ENCODE peak calls at places on chromosomes 3 and 15, in ten cellular contexts. One of them, this sample, is unnamed.

GRCh38 chr15:93037341-93038063 is 51.5 kb downstream of the RGMA start:
- DNase-seq in activated gamma-delta T cell treated with Interleukin-2 at 50 U/mL for 16 hours: no peak
- DNase-seq in CD14-positive monocyte: peak
- DNase-seq in nucleus accumbens: peak
- DNase-seq in KG1: no peak
- DNase-seq in cardiac fibroblast: peak
- DNase-seq in activated CD4-positive, alpha-beta T cell treated with anti-CD3 and anti-CD28 coated beads for 24 hours: no peak
- DNase-seq in GM04504: peak
- DNase-seq in stimulated activated CD8-positive, alpha-beta memory T cell treated with anti-CD3 and anti-CD28 coated beads, Interleukin-15, amount 100 ng/mL, for 1 hour: no peak
- DNase-seq in EH: peak
- DNase-seq in this sample: no peak

GRCh38 chr15:64731012-64731806 is 44.2 kb downstream of the RBPMS2 start:
- DNase-seq in activated gamma-delta T cell treated with Interleukin-2 at 50 U/mL for 16 hours: peak
- DNase-seq in CD14-positive monocyte: peak
- DNase-seq in nucleus accumbens: peak
- DNase-seq in KG1: peak
- DNase-seq in cardiac fibroblast: peak
- DNase-seq in activated CD4-positive, alpha-beta T cell treated with anti-CD3 and anti-CD28 coated beads for 24 hours: peak
- DNase-seq in GM04504: peak
- DNase-seq in stimulated activated CD8-positive, alpha-beta memory T cell treated with anti-CD3 and anti-CD28 coated beads, Interleukin-15, amount 100 ng/mL, for 1 hour: peak
- DNase-seq in EH: peak
- DNase-seq in this sample: peak

GRCh38 chr3:30156586-30157498 is 449.6 kb upstream of the TGFBR2 start:
- DNase-seq in activated gamma-delta T cell treated with Interleukin-2 at 50 U/mL for 16 hours: no peak
- DNase-seq in CD14-positive monocyte: no peak
- DNase-seq in nucleus accumbens: no peak
- DNase-seq in KG1: no peak
- DNase-seq in cardiac fibroblast: peak
- DNase-seq in activated CD4-positive, alpha-beta T cell treated with anti-CD3 and anti-CD28 coated beads for 24 hours: no peak
- DNase-seq in GM04504: no peak
- DNase-seq in stimulated activated CD8-positive, alpha-beta memory T cell treated with anti-CD3 and anti-CD28 coated beads, Interleukin-15, amount 100 ng/mL, for 1 hour: no peak
- DNase-seq in EH: peak
- DNase-seq in this sample: no peak

GRCh38 chr3:121951291-121951690 is 57.1 kb downstream of the SLC15A2 start:
- DNase-seq in activated gamma-delta T cell treated with Interleukin-2 at 50 U/mL for 16 hours: no peak
- DNase-seq in CD14-positive monocyte: no peak
- DNase-seq in nucleus accumbens: no peak
- DNase-seq in KG1: no peak
- DNase-seq in cardiac fibroblast: no peak
- DNase-seq in activated CD4-positive, alpha-beta T cell treated with anti-CD3 and anti-CD28 coated beads for 24 hours: no peak
- DNase-seq in GM04504: no peak
- DNase-seq in stimulated activated CD8-positive, alpha-beta memory T cell treated with anti-CD3 and anti-CD28 coated beads, Interleukin-15, amount 100 ng/mL, for 1 hour: no peak
- DNase-seq in EH: no peak
- DNase-seq in this sample: no peak

GRCh38 chr3:134426660-134427181 is 52.5 kb upstream of the AMOTL2 start:
- DNase-seq in activated gamma-delta T cell treated with Interleukin-2 at 50 U/mL for 16 hours: no peak
- DNase-seq in CD14-positive monocyte: no peak
- DNase-seq in nucleus accumbens: no peak
- DNase-seq in KG1: no peak
- DNase-seq in cardiac fibroblast: peak
- DNase-seq in activated CD4-positive, alpha-beta T cell treated with anti-CD3 and anti-CD28 coated beads for 24 hours: no peak
- DNase-seq in GM04504: peak
- DNase-seq in stimulated activated CD8-positive, alpha-beta memory T cell treated with anti-CD3 and anti-CD28 coated beads, Interleukin-15, amount 100 ng/mL, for 1 hour: no peak
- DNase-seq in EH: peak
- DNase-seq in this sample: no peak

GRCh38 chr15:53115563-53115962 is 325.4 kb upstream of the ONECUT1 start:
- DNase-seq in activated gamma-delta T cell treated with Interleukin-2 at 50 U/mL for 16 hours: no peak
- DNase-seq in CD14-positive monocyte: no peak
- DNase-seq in nucleus accumbens: no peak
- DNase-seq in KG1: no peak
- DNase-seq in cardiac fibroblast: no peak
- DNase-seq in activated CD4-positive, alpha-beta T cell treated with anti-CD3 and anti-CD28 coated beads for 24 hours: no peak
- DNase-seq in GM04504: no peak
- DNase-seq in stimulated activated CD8-positive, alpha-beta memory T cell treated with anti-CD3 and anti-CD28 coated beads, Interleukin-15, amount 100 ng/mL, for 1 hour: no peak
- DNase-seq in EH: no peak
- DNase-seq in this sample: no peak

GRCh38 chr15:69828181-69828828 is 269.4 kb downstream of the TLE3 start:
- DNase-seq in activated gamma-delta T cell treated with Interleukin-2 at 50 U/mL for 16 hours: no peak
- DNase-seq in CD14-positive monocyte: no peak
- DNase-seq in nucleus accumbens: no peak
- DNase-seq in KG1: no peak
- DNase-seq in cardiac fibroblast: no peak
- DNase-seq in activated CD4-positive, alpha-beta T cell treated with anti-CD3 and anti-CD28 coated beads for 24 hours: no peak
- DNase-seq in GM04504: no peak
- DNase-seq in stimulated activated CD8-positive, alpha-beta memory T cell treated with anti-CD3 and anti-CD28 coated beads, Interleukin-15, amount 100 ng/mL, for 1 hour: no peak
- DNase-seq in EH: no peak
- DNase-seq in this sample: no peak

GRCh38 chr3:123152656-123153055 is 49.1 kb upstream of the SEC22A start:
- DNase-seq in activated gamma-delta T cell treated with Interleukin-2 at 50 U/mL for 16 hours: no peak
- DNase-seq in CD14-positive monocyte: no peak
- DNase-seq in nucleus accumbens: no peak
- DNase-seq in KG1: no peak
- DNase-seq in cardiac fibroblast: no peak
- DNase-seq in activated CD4-positive, alpha-beta T cell treated with anti-CD3 and anti-CD28 coated beads for 24 hours: no peak
- DNase-seq in GM04504: no peak
- DNase-seq in stimulated activated CD8-positive, alpha-beta memory T cell treated with anti-CD3 and anti-CD28 coated beads, Interleukin-15, amount 100 ng/mL, for 1 hour: no peak
- DNase-seq in EH: no peak
- DNase-seq in this sample: no peak

GRCh38 chr15:49982586-49982985 is 136.4 kb downstream of the ATP8B4 start:
- DNase-seq in activated gamma-delta T cell treated with Interleukin-2 at 50 U/mL for 16 hours: no peak
- DNase-seq in CD14-positive monocyte: no peak
- DNase-seq in nucleus accumbens: no peak
- DNase-seq in KG1: no peak
- DNase-seq in cardiac fibroblast: no peak
- DNase-seq in activated CD4-positive, alpha-beta T cell treated with anti-CD3 and anti-CD28 coated beads for 24 hours: no peak
- DNase-seq in GM04504: no peak
- DNase-seq in stimulated activated CD8-positive, alpha-beta memory T cell treated with anti-CD3 and anti-CD28 coated beads, Interleukin-15, amount 100 ng/mL, for 1 hour: no peak
- DNase-seq in EH: no peak
- DNase-seq in this sample: no peak

GRCh38 chr3:110623571-110623970 is 448.0 kb upstream of the NECTIN3 start:
- DNase-seq in activated gamma-delta T cell treated with Interleukin-2 at 50 U/mL for 16 hours: no peak
- DNase-seq in CD14-positive monocyte: no peak
- DNase-seq in nucleus accumbens: no peak
- DNase-seq in KG1: no peak
- DNase-seq in cardiac fibroblast: peak
- DNase-seq in activated CD4-positive, alpha-beta T cell treated with anti-CD3 and anti-CD28 coated beads for 24 hours: no peak
- DNase-seq in GM04504: no peak
- DNase-seq in stimulated activated CD8-positive, alpha-beta memory T cell treated with anti-CD3 and anti-CD28 coated beads, Interleukin-15, amount 100 ng/mL, for 1 hour: no peak
- DNase-seq in EH: peak
- DNase-seq in this sample: no peak

GRCh38 chr15:73052679-73053397 is 575 bp downstream of the NEO1 start:
- DNase-seq in activated gamma-delta T cell treated with Interleukin-2 at 50 U/mL for 16 hours: peak
- DNase-seq in CD14-positive monocyte: no peak
- DNase-seq in nucleus accumbens: peak
- DNase-seq in KG1: no peak
- DNase-seq in cardiac fibroblast: peak
- DNase-seq in activated CD4-positive, alpha-beta T cell treated with anti-CD3 and anti-CD28 coated beads for 24 hours: peak
- DNase-seq in GM04504: no peak
- DNase-seq in stimulated activated CD8-positive, alpha-beta memory T cell treated with anti-CD3 and anti-CD28 coated beads, Interleukin-15, amount 100 ng/mL, for 1 hour: no peak
- DNase-seq in EH: peak
- DNase-seq in this sample: no peak

GRCh38 chr15:56040081-56041035 is 46.9 kb upstream of the NEDD4 start:
- DNase-seq in activated gamma-delta T cell treated with Interleukin-2 at 50 U/mL for 16 hours: no peak
- DNase-seq in CD14-positive monocyte: no peak
- DNase-seq in nucleus accumbens: no peak
- DNase-seq in KG1: no peak
- DNase-seq in cardiac fibroblast: peak
- DNase-seq in activated CD4-positive, alpha-beta T cell treated with anti-CD3 and anti-CD28 coated beads for 24 hours: no peak
- DNase-seq in GM04504: peak
- DNase-seq in stimulated activated CD8-positive, alpha-beta memory T cell treated with anti-CD3 and anti-CD28 coated beads, Interleukin-15, amount 100 ng/mL, for 1 hour: no peak
- DNase-seq in EH: peak
- DNase-seq in this sample: no peak

GRCh38 chr3:159804726-159805410 is 183.8 kb upstream of the IL12A start:
- DNase-seq in activated gamma-delta T cell treated with Interleukin-2 at 50 U/mL for 16 hours: no peak
- DNase-seq in CD14-positive monocyte: peak
- DNase-seq in nucleus accumbens: peak
- DNase-seq in KG1: peak
- DNase-seq in cardiac fibroblast: peak
- DNase-seq in activated CD4-positive, alpha-beta T cell treated with anti-CD3 and anti-CD28 coated beads for 24 hours: no peak
- DNase-seq in GM04504: peak
- DNase-seq in stimulated activated CD8-positive, alpha-beta memory T cell treated with anti-CD3 and anti-CD28 coated beads, Interleukin-15, amount 100 ng/mL, for 1 hour: no peak
- DNase-seq in EH: peak
- DNase-seq in this sample: no peak

GRCh38 chr3:155308831-155309230 is 15.3 kb upstream of the STRIT1 start:
- DNase-seq in activated gamma-delta T cell treated with Interleukin-2 at 50 U/mL for 16 hours: no peak
- DNase-seq in CD14-positive monocyte: no peak
- DNase-seq in nucleus accumbens: no peak
- DNase-seq in KG1: peak
- DNase-seq in cardiac fibroblast: peak
- DNase-seq in activated CD4-positive, alpha-beta T cell treated with anti-CD3 and anti-CD28 coated beads for 24 hours: no peak
- DNase-seq in GM04504: no peak
- DNase-seq in stimulated activated CD8-positive, alpha-beta memory T cell treated with anti-CD3 and anti-CD28 coated beads, Interleukin-15, amount 100 ng/mL, for 1 hour: no peak
- DNase-seq in EH: peak
- DNase-seq in this sample: no peak

GRCh38 chr3:105518806-105519418 is 152.2 kb downstream of the ALCAM start:
- DNase-seq in activated gamma-delta T cell treated with Interleukin-2 at 50 U/mL for 16 hours: no peak
- DNase-seq in CD14-positive monocyte: no peak
- DNase-seq in nucleus accumbens: no peak
- DNase-seq in KG1: peak
- DNase-seq in cardiac fibroblast: peak
- DNase-seq in activated CD4-positive, alpha-beta T cell treated with anti-CD3 and anti-CD28 coated beads for 24 hours: peak
- DNase-seq in GM04504: peak
- DNase-seq in stimulated activated CD8-positive, alpha-beta memory T cell treated with anti-CD3 and anti-CD28 coated beads, Interleukin-15, amount 100 ng/mL, for 1 hour: no peak
- DNase-seq in EH: peak
- DNase-seq in this sample: no peak

GRCh38 chr3:112508261-112508660 is 9.0 kb upstream of the BTLA start:
- DNase-seq in activated gamma-delta T cell treated with Interleukin-2 at 50 U/mL for 16 hours: no peak
- DNase-seq in CD14-positive monocyte: no peak
- DNase-seq in nucleus accumbens: no peak
- DNase-seq in KG1: no peak
- DNase-seq in cardiac fibroblast: no peak
- DNase-seq in activated CD4-positive, alpha-beta T cell treated with anti-CD3 and anti-CD28 coated beads for 24 hours: no peak
- DNase-seq in GM04504: no peak
- DNase-seq in stimulated activated CD8-positive, alpha-beta memory T cell treated with anti-CD3 and anti-CD28 coated beads, Interleukin-15, amount 100 ng/mL, for 1 hour: no peak
- DNase-seq in EH: no peak
- DNase-seq in this sample: no peak

GRCh38 chr3:187310954-187311470 is 19.5 kb upstream of the MASP1 start:
- DNase-seq in activated gamma-delta T cell treated with Interleukin-2 at 50 U/mL for 16 hours: no peak
- DNase-seq in CD14-positive monocyte: no peak
- DNase-seq in nucleus accumbens: no peak
- DNase-seq in KG1: no peak
- DNase-seq in cardiac fibroblast: no peak
- DNase-seq in activated CD4-positive, alpha-beta T cell treated with anti-CD3 and anti-CD28 coated beads for 24 hours: no peak
- DNase-seq in GM04504: no peak
- DNase-seq in stimulated activated CD8-positive, alpha-beta memory T cell treated with anti-CD3 and anti-CD28 coated beads, Interleukin-15, amount 100 ng/mL, for 1 hour: no peak
- DNase-seq in EH: peak
- DNase-seq in this sample: no peak

GRCh38 chr3:14288168-14288788 is 109.7 kb downstream of the LSM3 start:
- DNase-seq in activated gamma-delta T cell treated with Interleukin-2 at 50 U/mL for 16 hours: no peak
- DNase-seq in CD14-positive monocyte: no peak
- DNase-seq in nucleus accumbens: no peak
- DNase-seq in KG1: no peak
- DNase-seq in cardiac fibroblast: no peak
- DNase-seq in activated CD4-positive, alpha-beta T cell treated with anti-CD3 and anti-CD28 coated beads for 24 hours: no peak
- DNase-seq in GM04504: no peak
- DNase-seq in stimulated activated CD8-positive, alpha-beta memory T cell treated with anti-CD3 and anti-CD28 coated beads, Interleukin-15, amount 100 ng/mL, for 1 hour: no peak
- DNase-seq in EH: no peak
- DNase-seq in this sample: no peak

GRCh38 chr3:129888739-129889138 is 4.8 kb downstream of the TMCC1 start:
- DNase-seq in activated gamma-delta T cell treated with Interleukin-2 at 50 U/mL for 16 hours: no peak
- DNase-seq in CD14-positive monocyte: no peak
- DNase-seq in nucleus accumbens: no peak
- DNase-seq in KG1: no peak
- DNase-seq in cardiac fibroblast: peak
- DNase-seq in activated CD4-positive, alpha-beta T cell treated with anti-CD3 and anti-CD28 coated beads for 24 hours: no peak
- DNase-seq in GM04504: peak
- DNase-seq in stimulated activated CD8-positive, alpha-beta memory T cell treated with anti-CD3 and anti-CD28 coated beads, Interleukin-15, amount 100 ng/mL, for 1 hour: no peak
- DNase-seq in EH: peak
- DNase-seq in this sample: no peak

GRCh38 chr3:37646865-37647264 is 214.8 kb upstream of the CTDSPL start:
- DNase-seq in activated gamma-delta T cell treated with Interleukin-2 at 50 U/mL for 16 hours: no peak
- DNase-seq in CD14-positive monocyte: no peak
- DNase-seq in nucleus accumbens: no peak
- DNase-seq in KG1: no peak
- DNase-seq in cardiac fibroblast: peak
- DNase-seq in activated CD4-positive, alpha-beta T cell treated with anti-CD3 and anti-CD28 coated beads for 24 hours: no peak
- DNase-seq in GM04504: no peak
- DNase-seq in stimulated activated CD8-positive, alpha-beta memory T cell treated with anti-CD3 and anti-CD28 coated beads, Interleukin-15, amount 100 ng/mL, for 1 hour: no peak
- DNase-seq in EH: no peak
- DNase-seq in this sample: no peak

GRCh38 chr3:12922299-12922698 is 80.9 kb upstream of the RPL32 start:
- DNase-seq in activated gamma-delta T cell treated with Interleukin-2 at 50 U/mL for 16 hours: no peak
- DNase-seq in CD14-positive monocyte: no peak
- DNase-seq in nucleus accumbens: no peak
- DNase-seq in KG1: no peak
- DNase-seq in cardiac fibroblast: no peak
- DNase-seq in activated CD4-positive, alpha-beta T cell treated with anti-CD3 and anti-CD28 coated beads for 24 hours: no peak
- DNase-seq in GM04504: no peak
- DNase-seq in stimulated activated CD8-positive, alpha-beta memory T cell treated with anti-CD3 and anti-CD28 coated beads, Interleukin-15, amount 100 ng/mL, for 1 hour: no peak
- DNase-seq in EH: no peak
- DNase-seq in this sample: no peak

GRCh38 chr3:51683566-51683965 is 12.5 kb downstream of the TEX264 start:
- DNase-seq in activated gamma-delta T cell treated with Interleukin-2 at 50 U/mL for 16 hours: no peak
- DNase-seq in CD14-positive monocyte: no peak
- DNase-seq in nucleus accumbens: no peak
- DNase-seq in KG1: no peak
- DNase-seq in cardiac fibroblast: no peak
- DNase-seq in activated CD4-positive, alpha-beta T cell treated with anti-CD3 and anti-CD28 coated beads for 24 hours: no peak
- DNase-seq in GM04504: no peak
- DNase-seq in stimulated activated CD8-positive, alpha-beta memory T cell treated with anti-CD3 and anti-CD28 coated beads, Interleukin-15, amount 100 ng/mL, for 1 hour: no peak
- DNase-seq in EH: no peak
- DNase-seq in this sample: no peak

GRCh38 chr3:8835385-8835784 is 66.0 kb upstream of the OXTR start:
- DNase-seq in activated gamma-delta T cell treated with Interleukin-2 at 50 U/mL for 16 hours: no peak
- DNase-seq in CD14-positive monocyte: no peak
- DNase-seq in nucleus accumbens: no peak
- DNase-seq in KG1: no peak
- DNase-seq in cardiac fibroblast: no peak
- DNase-seq in activated CD4-positive, alpha-beta T cell treated with anti-CD3 and anti-CD28 coated beads for 24 hours: no peak
- DNase-seq in GM04504: no peak
- DNase-seq in stimulated activated CD8-positive, alpha-beta memory T cell treated with anti-CD3 and anti-CD28 coated beads, Interleukin-15, amount 100 ng/mL, for 1 hour: no peak
- DNase-seq in EH: no peak
- DNase-seq in this sample: no peak

GRCh38 chr15:69090197-69090948 is 70.1 kb upstream of the GLCE start:
- DNase-seq in activated gamma-delta T cell treated with Interleukin-2 at 50 U/mL for 16 hours: no peak
- DNase-seq in CD14-positive monocyte: no peak
- DNase-seq in nucleus accumbens: no peak
- DNase-seq in KG1: no peak
- DNase-seq in cardiac fibroblast: peak
- DNase-seq in activated CD4-positive, alpha-beta T cell treated with anti-CD3 and anti-CD28 coated beads for 24 hours: no peak
- DNase-seq in GM04504: no peak
- DNase-seq in stimulated activated CD8-positive, alpha-beta memory T cell treated with anti-CD3 and anti-CD28 coated beads, Interleukin-15, amount 100 ng/mL, for 1 hour: no peak
- DNase-seq in EH: peak
- DNase-seq in this sample: no peak